ENCODE peak calls at places on chromosomes 2 and 18, in nine cellular contexts. N, X, K, M, F, Z, O, E and B are unnamed samples.

GRCh38 chr2:178363252-178363651 is 87.7 kb downstream of the PRKRA start:
- DNase-seq in N (no peak), X (no peak), K (peak), M (no peak), F (no peak), Z (peak), O (no peak), E (no peak), B (no peak)

GRCh38 chr2:238277695-238278094 is 10.7 kb downstream of the PER2 start:
- DNase-seq in N (no peak), X (no peak), K (peak), M (peak), F (no peak), Z (no peak), O (no peak), E (no peak), B (no peak)

GRCh38 chr2:44470151-44470550 is 108.4 kb downstream of the CAMKMT start:
- DNase-seq in N (no peak), X (no peak), K (no peak), M (no peak), F (no peak), Z (no peak), O (no peak), E (no peak), B (no peak)

GRCh38 chr2:26936855-26937254 is 33.6 kb upstream of the MAPRE3 start:
- DNase-seq in N (no peak), X (no peak), K (no peak), M (no peak), F (peak), Z (no peak), O (no peak), E (no peak), B (no peak)

GRCh38 chr18:51164327-51165290 is 32.9 kb downstream of the MEX3C start:
- DNase-seq in N (peak), X (no peak), K (no peak), M (no peak), F (no peak), Z (peak), O (no peak), E (no peak), B (no peak)

GRCh38 chr2:197247083-197247482 is 63.5 kb downstream of the ANKRD44 start:
- DNase-seq in N (no peak), X (no peak), K (peak), M (no peak), F (no peak), Z (no peak), O (no peak), E (no peak), B (no peak)

GRCh38 chr2:10019174-10019971 is 24.0 kb upstream of the KLF11 start:
- DNase-seq in N (peak), X (no peak), K (no peak), M (no peak), F (no peak), Z (peak), O (no peak), E (no peak), B (no peak)

GRCh38 chr2:797993-798392 is 120.8 kb upstream of the TMEM18 start:
- DNase-seq in N (no peak), X (no peak), K (no peak), M (no peak), F (no peak), Z (no peak), O (no peak), E (no peak), B (no peak)

GRCh38 chr2:52539026-52539964 is 1228.3 kb upstream of the CHAC2 start:
- DNase-seq in N (peak), X (no peak), K (no peak), M (no peak), F (no peak), Z (no peak), O (no peak), E (no peak), B (peak)

GRCh38 chr2:201040867-201041628 is 30.4 kb downstream of the HYCC2 start:
- DNase-seq in N (no peak), X (no peak), K (no peak), M (no peak), F (no peak), Z (no peak), O (no peak), E (no peak), B (no peak)

GRCh38 chr2:102504833-102505232 is 31.8 kb downstream of the SLC9A4 start:
- DNase-seq in N (no peak), X (no peak), K (no peak), M (no peak), F (no peak), Z (no peak), O (no peak), E (no peak), B (no peak)

GRCh38 chr18:70693196-70693595 is 404.4 kb downstream of the SOCS6 start:
- DNase-seq in N (no peak), X (no peak), K (no peak), M (no peak), F (no peak), Z (no peak), O (no peak), E (no peak), B (no peak)

GRCh38 chr2:27379840-27380625 is 501 bp downstream of the ZNF513 start:
- DNase-seq in N (peak), X (no peak), K (peak), M (peak), F (peak), Z (peak), O (peak), E (peak), B (no peak)

GRCh38 chr2:127891806-127892205 is 6.0 kb upstream of the AMMECR1L start:
- DNase-seq in N (no peak), X (no peak), K (no peak), M (no peak), F (no peak), Z (no peak), O (no peak), E (no peak), B (no peak)

GRCh38 chr2:210768329-210768910 is 212.0 kb downstream of the CPS1 start:
- DNase-seq in N (no peak), X (no peak), K (no peak), M (no peak), F (peak), Z (no peak), O (no peak), E (no peak), B (no peak)